ENCODE peak calls at places on chromosomes 2 and 18, in four cellular contexts. One of them, this sample, is unnamed.
A peak's percentile ranks its signal among the peaks of the same experiment; 100 is the strongest.

GRCh38 chr2:222903234-222904220 is 42.7 kb downstream of the ACSL3 start:
- DNase-seq in neuronal stem cell: no peak
- DNase-seq in GM23248: peak; percentile 76
- DNase-seq in SK-N-MC: no peak
- DNase-seq in this sample: peak; percentile 86

GRCh38 chr2:178008636-178009289 is 63.8 kb downstream of the PDE11A start:
- DNase-seq in neuronal stem cell: no peak
- DNase-seq in GM23248: peak; percentile 60
- DNase-seq in SK-N-MC: no peak
- DNase-seq in this sample: no peak

GRCh38 chr2:122927217-122927616 is 1097.9 kb upstream of the CNTNAP5 start:
- DNase-seq in GM23248: no peak
- DNase-seq in SK-N-MC: peak; percentile 8
- DNase-seq in neuronal stem cell: peak; percentile 74
- DNase-seq in this sample: no peak

GRCh38 chr2:143205106-143205764 is 76.0 kb downstream of the ARHGAP15 start:
- DNase-seq in GM23248: peak; percentile 27
- DNase-seq in SK-N-MC: no peak
- DNase-seq in neuronal stem cell: no peak
- DNase-seq in this sample: peak; percentile 58

GRCh38 chr2:11144077-11144723 is 11.1 kb upstream of the SLC66A3 start:
- DNase-seq in GM23248: no peak
- DNase-seq in SK-N-MC: no peak
- DNase-seq in neuronal stem cell: no peak
- DNase-seq in this sample: no peak

GRCh38 chr2:135663148-135663700 is 78.4 kb upstream of the UBXN4 start:
- DNase-seq in GM23248: no peak
- DNase-seq in SK-N-MC: no peak
- DNase-seq in neuronal stem cell: no peak
- DNase-seq in this sample: no peak

GRCh38 chr2:2719781-2720180 is 388.7 kb upstream of the MYT1L start:
- DNase-seq in GM23248: no peak
- DNase-seq in SK-N-MC: no peak
- DNase-seq in neuronal stem cell: no peak
- DNase-seq in this sample: no peak

GRCh38 chr2:222899413-222900181 is 38.8 kb downstream of the ACSL3 start:
- DNase-seq in GM23248: no peak
- DNase-seq in neuronal stem cell: no peak
- DNase-seq in SK-N-MC: no peak
- DNase-seq in this sample: no peak

GRCh38 chr2:68765739-68766377 is 31.2 kb downstream of the ARHGAP25 start:
- DNase-seq in SK-N-MC: no peak
- DNase-seq in GM23248: no peak
- DNase-seq in neuronal stem cell: no peak
- DNase-seq in this sample: peak; percentile 80

GRCh38 chr2:36352024-36352398 is 3.6 kb upstream of the CRIM1 start:
- DNase-seq in neuronal stem cell: no peak
- DNase-seq in SK-N-MC: no peak
- DNase-seq in GM23248: peak; percentile 75
- DNase-seq in this sample: peak; percentile 75

GRCh38 chr2:54260241-54260495 is 4.1 kb upstream of the TSPYL6 start:
- DNase-seq in neuronal stem cell: no peak
- DNase-seq in GM23248: no peak
- DNase-seq in SK-N-MC: no peak
- DNase-seq in this sample: no peak

GRCh38 chr18:26709897-26710296 is 155.6 kb downstream of the AQP4 start:
- DNase-seq in neuronal stem cell: no peak
- DNase-seq in GM23248: no peak
- DNase-seq in SK-N-MC: no peak
- DNase-seq in this sample: no peak

GRCh38 chr2:120798569-120799215 is 63.0 kb downstream of the GLI2 start:
- DNase-seq in neuronal stem cell: no peak
- DNase-seq in GM23248: peak; percentile 59
- DNase-seq in SK-N-MC: no peak
- DNase-seq in this sample: no peak

GRCh38 chr2:74462786-74463105 is 2.4 kb downstream of the MOGS start:
- DNase-seq in SK-N-MC: no peak
- DNase-seq in GM23248: no peak
- DNase-seq in neuronal stem cell: no peak
- DNase-seq in this sample: peak; percentile 40

GRCh38 chr2:10680214-10680613 is 9.6 kb downstream of the NOL10 start:
- DNase-seq in neuronal stem cell: no peak
- DNase-seq in GM23248: no peak
- DNase-seq in SK-N-MC: no peak
- DNase-seq in this sample: no peak

GRCh38 chr2:158725496-158725895 is 69.6 kb upstream of the DAPL1 start:
- DNase-seq in neuronal stem cell: no peak
- DNase-seq in GM23248: no peak
- DNase-seq in SK-N-MC: no peak
- DNase-seq in this sample: no peak

GRCh38 chr2:219209818-219210571 is 3.4 kb downstream of the ZFAND2B start:
- DNase-seq in neuronal stem cell: no peak
- DNase-seq in GM23248: no peak
- DNase-seq in SK-N-MC: no peak
- DNase-seq in this sample: peak; percentile 34

GRCh38 chr2:197108758-197109157 is 182.3 kb upstream of the PGAP1 start:
- DNase-seq in GM23248: peak; percentile 95
- DNase-seq in SK-N-MC: no peak
- DNase-seq in neuronal stem cell: no peak
- DNase-seq in this sample: no peak

GRCh38 chr2:127410871-127411396 is 7.3 kb upstream of the PROC start:
- DNase-seq in GM23248: peak; percentile 83
- DNase-seq in neuronal stem cell: no peak
- DNase-seq in SK-N-MC: no peak
- DNase-seq in this sample: no peak

GRCh38 chr2:33216508-33217182 is 259.8 kb upstream of the RASGRP3 start:
- DNase-seq in GM23248: peak; percentile 66
- DNase-seq in neuronal stem cell: no peak
- DNase-seq in SK-N-MC: no peak
- DNase-seq in this sample: no peak

GRCh38 chr18:57353940-57354461 is 1.6 kb downstream of the ST8SIA3 start:
- DNase-seq in SK-N-MC: no peak
- DNase-seq in GM23248: peak; percentile 64
- DNase-seq in neuronal stem cell: peak; percentile 89
- DNase-seq in this sample: no peak

GRCh38 chr2:54660752-54661151 is 62.7 kb upstream of the EML6 start:
- DNase-seq in SK-N-MC: no peak
- DNase-seq in GM23248: no peak
- DNase-seq in neuronal stem cell: no peak
- DNase-seq in this sample: no peak

GRCh38 chr2:10949835-10950234 is 38.1 kb downstream of the KCNF1 start:
- DNase-seq in SK-N-MC: no peak
- DNase-seq in neuronal stem cell: no peak
- DNase-seq in GM23248: no peak
- DNase-seq in this sample: no peak

GRCh38 chr2:217816396-217816869 is 186.4 kb downstream of the TNS1 start:
- DNase-seq in neuronal stem cell: no peak
- DNase-seq in SK-N-MC: no peak
- DNase-seq in GM23248: no peak
- DNase-seq in this sample: no peak

GRCh38 chr2:26412091-26412673 is 10.5 kb downstream of the DRC1 start:
- DNase-seq in GM23248: no peak
- DNase-seq in SK-N-MC: no peak
- DNase-seq in neuronal stem cell: no peak
- DNase-seq in this sample: no peak

GRCh38 chr2:219352448-219353023 is 20.0 kb upstream of the RESP18 start:
- DNase-seq in neuronal stem cell: peak; percentile 63
- DNase-seq in SK-N-MC: no peak
- DNase-seq in GM23248: peak; percentile 78
- DNase-seq in this sample: peak; percentile 89

GRCh38 chr2:33903237-33903636 is 304.1 kb upstream of the FAM98A start:
- DNase-seq in neuronal stem cell: no peak
- DNase-seq in SK-N-MC: no peak
- DNase-seq in GM23248: no peak
- DNase-seq in this sample: no peak

GRCh38 chr2:13819896-13820295 is 812.6 kb upstream of the LRATD1 start:
- DNase-seq in SK-N-MC: no peak
- DNase-seq in neuronal stem cell: no peak
- DNase-seq in GM23248: peak; percentile 8
- DNase-seq in this sample: no peak

DNA sequence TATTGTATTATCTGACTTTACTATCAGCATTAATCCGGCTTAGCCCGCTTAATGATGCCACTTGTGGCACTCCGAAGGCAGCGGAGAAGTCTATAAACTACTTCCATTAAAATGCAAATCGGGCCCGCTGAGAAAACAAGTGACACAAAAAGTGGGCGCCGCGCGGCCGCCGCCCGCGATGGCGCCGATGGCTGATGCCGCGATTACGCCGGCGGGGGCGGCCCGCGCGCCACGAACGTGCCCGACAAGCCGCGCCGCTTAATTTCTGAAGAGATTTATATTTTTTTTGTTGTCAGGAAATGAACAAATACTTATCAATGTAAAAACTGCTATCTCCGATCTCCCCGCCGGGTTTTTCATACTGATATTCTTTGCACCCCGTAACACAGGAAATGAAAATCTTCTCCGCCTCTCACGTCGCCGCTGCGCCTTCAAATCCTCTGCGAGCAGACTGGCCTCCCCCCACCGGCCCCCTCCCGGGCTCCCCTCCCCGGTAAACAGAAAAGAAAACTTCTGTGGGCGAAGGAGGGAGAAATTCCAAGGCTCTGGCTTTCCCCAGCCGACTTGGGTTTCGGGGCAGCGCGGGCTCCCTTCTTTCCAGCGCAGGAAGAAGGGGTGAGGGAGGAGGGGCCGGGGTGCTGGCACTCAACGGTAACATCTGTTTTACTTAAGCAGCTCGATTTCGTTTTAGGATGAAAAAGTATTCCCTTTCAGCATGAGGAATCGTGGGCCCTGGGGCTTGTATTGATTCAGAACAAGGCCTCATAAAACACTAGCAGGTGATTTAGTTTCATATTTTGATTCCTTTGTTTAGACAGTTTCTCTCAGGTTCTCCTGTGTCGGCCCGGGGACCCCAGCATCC is 222.0 kb downstream of the INSIG2 start:
- DNase-seq in neuronal stem cell: no peak
- DNase-seq in SK-N-MC: peak; percentile 40
- DNase-seq in GM23248: peak; percentile 87
- DNase-seq in this sample: peak; percentile 64
- H3K9ac ChIP-seq in neuronal stem cell: no peak overlapping the region
- H3K9ac ChIP-seq in SK-N-MC: peak overlapping the region; percentile 86
- H3K9ac ChIP-seq in GM23248: peak overlapping the region; percentile 95
- H3K9ac ChIP-seq in this sample: peak overlapping the region; percentile 63

DNA sequence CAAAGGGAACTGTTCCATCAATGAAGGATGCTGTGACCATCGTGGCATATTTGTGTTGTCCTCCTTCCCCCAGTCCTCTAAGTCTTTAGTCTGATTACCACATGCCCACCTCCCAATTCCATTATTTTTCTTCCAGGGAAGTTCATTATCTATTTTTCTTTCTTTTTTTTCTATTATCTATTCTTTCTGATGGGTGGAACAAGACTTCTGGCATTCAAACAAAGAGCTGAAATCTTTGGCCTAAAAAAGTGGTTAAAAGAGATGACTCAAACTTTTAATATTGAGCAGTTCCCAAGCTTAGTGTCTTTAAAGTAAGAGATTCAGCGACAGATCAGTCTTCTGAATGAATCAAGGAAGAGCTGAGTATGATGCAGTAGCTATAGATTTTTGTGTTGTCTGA is 66.6 kb downstream of the DIS3L2 start:
- DNase-seq in GM23248: peak; percentile 32
- DNase-seq in neuronal stem cell: no peak
- DNase-seq in SK-N-MC: no peak
- DNase-seq in this sample: no peak
- H3K9ac ChIP-seq in GM23248: no peak overlapping the region
- H3K9ac ChIP-seq in neuronal stem cell: no peak overlapping the region
- H3K9ac ChIP-seq in SK-N-MC: no peak overlapping the region
- H3K9ac ChIP-seq in this sample: no peak overlapping the region

GRCh38 chr2:237629739-237630138 is 2.4 kb downstream of the LRRFIP1 start:
- DNase-seq in neuronal stem cell: no peak
- DNase-seq in GM23248: peak; percentile 90
- DNase-seq in SK-N-MC: no peak
- DNase-seq in this sample: no peak

GRCh38 chr2:237630216-237631000 is 3.0 kb downstream of the LRRFIP1 start:
- DNase-seq in neuronal stem cell: no peak
- DNase-seq in GM23248: no peak
- DNase-seq in SK-N-MC: no peak
- DNase-seq in this sample: no peak

GRCh38 chr2:237631029-237631785 is 3.8 kb downstream of the LRRFIP1 start:
- DNase-seq in GM23248: peak; percentile 66
- DNase-seq in SK-N-MC: no peak
- DNase-seq in neuronal stem cell: no peak
- DNase-seq in this sample: no peak

GRCh38 chr2:237632991-237633629 is 5.7 kb downstream of the LRRFIP1 start:
- DNase-seq in GM23248: no peak
- DNase-seq in neuronal stem cell: no peak
- DNase-seq in SK-N-MC: no peak
- DNase-seq in this sample: no peak

DNA sequence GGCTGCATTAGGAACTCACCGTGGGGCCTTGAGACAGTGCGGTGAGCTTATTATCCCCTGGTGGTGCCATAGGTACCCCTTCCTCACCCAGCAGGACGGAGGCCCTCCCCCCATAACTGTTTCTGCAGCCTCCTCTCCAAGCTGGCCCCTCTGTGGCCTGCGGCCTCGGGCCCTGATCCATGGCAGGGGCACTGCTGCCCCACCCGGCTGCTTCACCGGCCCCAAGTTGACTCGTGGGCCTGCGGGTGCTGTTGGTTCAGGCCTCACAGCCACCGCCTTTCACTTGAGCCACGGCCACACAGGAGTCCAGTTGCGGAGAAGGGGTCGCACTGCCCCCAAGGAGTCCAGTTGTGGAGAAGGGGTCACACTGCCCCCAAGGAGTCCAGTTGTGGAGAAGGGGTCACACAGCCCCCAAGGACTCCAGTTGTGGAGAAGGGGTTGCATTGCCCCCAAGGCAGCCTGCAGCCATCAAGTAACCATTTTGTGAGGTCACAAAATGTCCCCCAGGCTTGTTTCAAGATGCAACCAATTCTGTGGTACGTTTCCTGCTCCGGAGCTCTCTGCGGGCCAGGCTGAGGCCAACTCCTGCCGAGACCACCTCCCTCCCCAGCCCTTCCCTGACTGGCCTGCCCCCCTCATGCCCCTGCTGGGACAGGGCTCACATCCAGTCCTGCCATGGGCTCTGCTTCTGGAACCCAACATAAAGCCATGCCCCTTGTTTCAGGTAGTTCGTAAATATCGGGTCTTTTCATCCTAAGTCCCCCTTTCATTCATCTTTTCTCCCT is 4.6 kb downstream of the LRRFIP1 start:
- DNase-seq in SK-N-MC: no peak
- DNase-seq in GM23248: no peak
- DNase-seq in neuronal stem cell: no peak
- DNase-seq in this sample: no peak
- H3K9ac ChIP-seq in SK-N-MC: no peak overlapping the region
- H3K9ac ChIP-seq in GM23248: no peak overlapping the region
- H3K9ac ChIP-seq in neuronal stem cell: peak overlapping the region; percentile 15
- H3K9ac ChIP-seq in this sample: no peak overlapping the region

DNA sequence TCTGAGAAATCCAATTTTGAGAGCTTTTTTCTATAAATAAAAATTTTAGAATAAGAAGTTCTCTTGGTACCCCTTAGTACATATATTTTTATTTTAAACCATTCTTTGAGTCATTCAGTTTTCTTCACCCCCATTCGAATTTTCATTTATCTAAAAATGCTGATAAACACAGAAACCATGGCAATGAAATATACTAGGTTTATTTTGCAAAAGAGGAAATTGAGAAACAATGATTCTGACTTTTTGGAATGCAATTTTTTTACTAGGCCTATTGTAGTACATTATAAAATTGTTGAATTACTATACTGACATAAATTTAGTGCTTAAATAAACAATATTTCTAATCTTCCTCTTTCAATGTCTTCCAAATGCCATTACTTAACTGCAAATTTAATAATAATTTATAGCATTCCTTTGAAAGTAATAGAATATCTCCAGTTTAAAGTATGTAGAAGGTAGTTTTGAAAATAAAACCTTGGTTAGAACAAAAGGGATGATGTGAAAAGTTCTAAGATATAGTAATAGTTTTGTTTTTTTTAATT is 46.3 kb downstream of the TANK start:
- DNase-seq in SK-N-MC: no peak
- DNase-seq in neuronal stem cell: no peak
- DNase-seq in GM23248: peak; percentile 68
- DNase-seq in this sample: no peak
- H3K9ac ChIP-seq in SK-N-MC: no peak overlapping the region
- H3K9ac ChIP-seq in neuronal stem cell: no peak overlapping the region
- H3K9ac ChIP-seq in GM23248: peak overlapping the region; percentile 45
- H3K9ac ChIP-seq in this sample: no peak overlapping the region

This sample was measured in Karpas-422.